ENCODE peak calls at places on chromosomes 7 and 10, in eight cellular contexts. B is endothelial cell of umbilical vein, A is pancreas, K is hepatocyte, V is HCT116, Z is thoracic aorta, U is right lobe of liver, F is astrocyte. E is an unnamed sample. For H3K4me1, the result is how much of the 10 kb centered on the place peaks cover.

GRCh38 chr7:95517458-95517857 is 31.7 kb downstream of the ASB4 start:
- DNase-seq in K (no peak), Z (no peak), A (no peak), B (no peak), U (no peak), V (no peak), F (no peak), E (no peak)

GRCh38 chr10:132421377-132422168 is 24.6 kb downstream of the PWWP2B start:
- DNase-seq in B (no peak), K (peak), U (peak), V (no peak), Z (peak), F (peak), A (peak), E (peak)

GRCh38 chr10:88343761-88344484 is 239.2 kb downstream of the RNLS start:
- DNase-seq in A (no peak), K (no peak), B (no peak), Z (no peak), U (no peak), F (no peak), V (no peak), E (peak)

GRCh38 chr10:23171232-23171876 is 20.8 kb upstream of the PTF1A start:
- DNase-seq in B (peak), V (no peak), Z (no peak), A (no peak), F (peak), U (no peak), K (peak), E (peak)

GRCh38 chr7:155168607-155169006 is 98.5 kb downstream of the HTR5A start:
- DNase-seq in U (no peak), F (no peak), A (no peak), Z (no peak), V (no peak), K (no peak), B (no peak), E (no peak)

GRCh38 chr7:50296799-50297198 is 7.7 kb upstream of the IKZF1 start:
- DNase-seq in A (no peak), V (no peak), Z (no peak), K (no peak), U (no peak), B (no peak), F (no peak), E (no peak)

GRCh38 chr10:22682237-22683192 is 31.9 kb downstream of the PIP4K2A start:
- DNase-seq in F (peak), A (no peak), Z (no peak), K (no peak), V (peak), U (no peak), B (no peak), E (no peak)

GRCh38 chr7:106609416-106609815 is 51.5 kb downstream of the CCDC71L start:
- DNase-seq in V (no peak), B (peak), F (peak), U (no peak), K (no peak), A (no peak), Z (no peak), E (peak)

GRCh38 chr7:83976302-83976701 is 218.3 kb downstream of the SEMA3A start:
- DNase-seq in A (no peak), Z (no peak), V (no peak), K (peak), U (no peak), B (peak), F (no peak), E (peak)

GRCh38 chr7:134619627-134620331 is 26.9 kb upstream of the BPGM start:
- DNase-seq in K (no peak), V (no peak), U (no peak), B (peak), F (peak), Z (no peak), A (no peak), E (peak)

GRCh38 chr7:129774871-129775694 is 163.6 kb downstream of the NRF1 start:
- DNase-seq in B (no peak), V (no peak), A (no peak), K (no peak), U (no peak), F (no peak), Z (no peak), E (no peak)

GRCh38 chr7:106870983-106871410 is 5.9 kb downstream of the PIK3CG start:
- DNase-seq in K (no peak), F (peak), U (no peak), V (no peak), A (no peak), Z (no peak), B (peak), E (peak)

GRCh38 chr7:39088730-39089129 is 111.0 kb downstream of the POU6F2 start:
- DNase-seq in U (no peak), K (no peak), A (no peak), F (no peak), B (no peak), V (no peak), Z (no peak), E (no peak)

GRCh38 chr7:129489491-129489890 is 12.8 kb upstream of the SMKR1 start:
- DNase-seq in B (no peak), K (no peak), U (no peak), V (no peak), Z (no peak), A (no peak), F (peak), E (peak)

GRCh38 chr10:6642881-6643280 is 62.8 kb upstream of the PRKCQ start:
- DNase-seq in K (no peak), Z (no peak), F (no peak), B (no peak), A (no peak), V (no peak), U (no peak), E (no peak)

GRCh38 chr7:140079121-140079536 is 16.4 kb upstream of the PARP12 start:
- DNase-seq in K (peak), Z (no peak), U (no peak), A (no peak), V (no peak), F (peak), B (peak), E (no peak)

GRCh38 chr7:6385110-6385792 is 62.5 kb downstream of the DAGLB start:
- DNase-seq in K (peak), B (peak), F (peak), A (no peak), V (peak), U (no peak), Z (no peak), E (peak)

GRCh38 chr7:143013473-143013872 is 13.5 kb downstream of the OR9A2 start:
- DNase-seq in F (no peak), K (peak), A (no peak), U (no peak), B (no peak), Z (no peak), V (no peak), E (peak)

GRCh38 chr7:14123923-14124322 is 134.5 kb upstream of the ETV1 start:
- DNase-seq in B (no peak), Z (no peak), V (no peak), A (no peak), F (no peak), U (no peak), K (no peak), E (no peak)

DNA sequence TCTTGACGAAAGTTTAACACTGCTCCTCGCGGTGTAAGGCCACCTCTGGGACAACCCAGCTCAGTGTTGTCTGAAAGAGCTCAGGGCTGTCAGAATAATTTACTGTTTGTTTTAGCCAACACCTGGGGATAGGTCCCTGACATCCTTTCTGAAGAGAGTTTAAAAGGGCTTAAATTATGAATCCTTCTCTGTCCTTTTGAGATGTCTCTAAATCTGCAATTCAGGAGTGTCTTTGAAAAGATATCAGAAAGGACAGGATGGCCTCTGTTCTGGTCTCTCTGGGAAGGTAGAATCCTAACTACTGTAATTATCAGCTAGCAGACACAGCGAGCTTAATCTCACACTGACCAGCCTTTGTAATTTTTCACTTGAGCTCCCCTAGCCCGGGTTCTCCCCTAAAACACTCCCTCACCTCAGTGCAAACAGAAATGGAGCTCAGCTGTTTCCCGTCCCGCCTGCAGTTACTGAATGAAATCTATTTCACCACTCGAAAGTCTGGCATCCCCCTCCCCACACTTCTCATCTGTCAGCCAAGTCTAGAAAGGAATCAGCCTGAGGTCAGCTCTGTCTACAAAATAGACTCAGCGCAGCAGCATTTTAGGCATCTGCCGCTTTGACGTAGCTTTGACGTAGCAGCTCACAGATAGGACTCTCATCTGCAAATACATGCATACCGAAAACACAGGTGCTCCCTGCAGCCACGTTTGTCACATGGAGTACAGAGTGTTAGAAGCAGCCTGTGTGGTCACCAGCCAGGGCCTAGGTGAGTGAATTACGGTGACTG is 4.8 kb downstream of the DYNC2I1 start:
- DNase-seq in B (no peak), F (no peak), Z (no peak), V (no peak), U (no peak), K (no peak), A (no peak), E (no peak)
- H3K4me1 ChIP-seq in B (under half), F (under half), Z (under half), V (half or more), U (under half), K (under half), A (under half), E (under half)

DNA sequence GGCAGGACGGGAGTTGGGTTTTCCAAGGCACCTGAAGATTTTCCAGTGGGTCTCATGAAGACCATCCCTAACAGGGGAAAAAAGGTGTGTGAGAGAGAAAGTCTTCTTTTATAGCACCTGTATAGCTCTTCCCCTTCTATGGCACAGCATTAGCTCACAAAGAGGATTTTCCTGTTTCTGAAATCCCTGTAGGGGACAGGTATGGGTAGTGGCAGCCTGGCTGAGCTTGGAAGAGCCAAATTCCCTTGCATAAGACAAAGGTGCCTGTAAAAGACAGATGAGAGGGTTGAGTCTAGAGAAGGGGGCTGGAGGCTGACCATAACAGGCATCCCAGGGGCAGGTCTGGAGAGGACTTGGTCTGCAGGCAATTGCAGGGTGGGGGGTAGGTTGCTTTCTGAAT is 63.7 kb downstream of the COL13A1 start:
- DNase-seq in K (no peak), F (no peak), V (no peak), Z (no peak), B (no peak), A (no peak), U (no peak), E (no peak)
- H3K4me1 ChIP-seq in K (under half), F (half or more), V (half or more), Z (under half), B (half or more), A (under half), U (under half), E (under half)

GRCh38 chr10:123019264-123019663 is 10.5 kb downstream of the ACADSB start:
- DNase-seq in K (no peak), V (no peak), A (no peak), B (no peak), Z (no peak), U (no peak), F (no peak), E (no peak)
- H3K4me1 ChIP-seq in K (under half), V (under half), A (under half), B (under half), Z (under half), U (under half), F (under half), E (under half)

DNA sequence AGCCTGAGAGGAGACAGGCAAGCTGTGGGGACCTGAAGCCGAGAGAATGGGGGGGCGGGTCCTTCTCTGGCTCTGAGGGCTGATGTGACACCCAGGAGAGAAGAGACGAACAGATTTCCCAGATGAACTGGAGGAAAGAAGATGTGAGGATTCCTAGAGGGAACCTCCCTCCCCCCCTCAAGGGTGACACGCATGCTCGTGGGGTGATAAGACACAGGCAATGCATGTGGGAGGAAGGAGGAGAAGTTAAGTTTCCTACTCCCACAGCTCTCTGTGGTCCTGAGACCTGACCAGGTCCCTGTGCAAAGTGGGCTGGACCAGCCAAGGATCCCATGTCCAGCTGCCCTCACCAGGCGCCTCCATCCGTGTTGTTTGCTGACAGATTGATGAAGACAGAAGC is 112.6 kb downstream of the SH3PXD2A start:
- DNase-seq in Z (no peak), A (no peak), U (no peak), B (no peak), K (no peak), V (no peak), F (no peak), E (no peak)
- H3K4me1 ChIP-seq in Z (under half), A (under half), U (under half), B (under half), K (under half), V (half or more), F (under half), E (under half)

DNA sequence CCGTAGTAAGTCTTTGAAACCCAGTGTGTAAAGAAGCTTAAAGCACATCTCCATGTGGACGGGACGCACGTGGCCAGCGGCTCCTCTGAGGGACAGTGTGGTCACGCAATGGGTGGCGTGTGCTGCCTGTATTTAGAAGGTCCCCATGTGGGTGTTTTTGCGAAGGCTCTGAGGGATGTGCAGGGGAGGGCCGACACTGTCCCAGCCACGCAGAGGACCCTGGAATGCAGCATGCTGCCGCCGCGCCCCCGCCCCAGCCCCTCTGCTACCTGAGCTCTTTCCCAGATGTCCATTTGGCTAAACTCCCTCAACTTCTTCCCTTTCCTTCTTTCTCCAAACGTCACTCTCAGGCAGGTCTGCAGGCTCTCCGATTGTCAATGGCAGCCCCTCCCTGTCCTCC is 8.8 kb downstream of the PFKP start:
- DNase-seq in K (no peak), F (no peak), Z (no peak), A (no peak), U (no peak), V (no peak), B (no peak), E (no peak)
- H3K4me1 ChIP-seq in K (under half), F (under half), Z (under half), A (under half), U (under half), V (half or more), B (under half), E (under half)

GRCh38 chr7:30066697-30067096 is 38.5 kb downstream of the PLEKHA8 start:
- DNase-seq in F (no peak), U (no peak), K (no peak), V (no peak), Z (no peak), B (no peak), A (no peak), E (no peak)

GRCh38 chr7:30065746-30066145 is 37.5 kb downstream of the PLEKHA8 start:
- DNase-seq in F (no peak), B (no peak), K (no peak), Z (no peak), U (no peak), V (no peak), A (no peak), E (no peak)

GRCh38 chr7:30069096-30069867 is 41.1 kb downstream of the PLEKHA8 start:
- DNase-seq in A (no peak), U (no peak), V (no peak), B (no peak), K (no peak), Z (no peak), F (no peak), E (no peak)

GRCh38 chr7:30068117-30068516 is 39.9 kb downstream of the PLEKHA8 start:
- DNase-seq in F (peak), A (no peak), Z (no peak), U (no peak), V (no peak), B (no peak), K (no peak), E (peak)

GRCh38 chr7:30070052-30070451 is 41.8 kb downstream of the PLEKHA8 start:
- DNase-seq in B (no peak), A (no peak), U (no peak), F (no peak), V (no peak), K (no peak), Z (no peak), E (no peak)
- H3K4me1 ChIP-seq in B (under half), A (under half), U (under half), F (under half), V (under half), K (under half), Z (under half), E (under half)

GRCh38 chr10:13110908-13111307 is 10.9 kb downstream of the OPTN start:
- DNase-seq in K (no peak), Z (no peak), A (no peak), V (no peak), B (no peak), U (no peak), F (no peak), E (no peak)
- H3K4me1 ChIP-seq in K (under half), Z (under half), A (under half), V (under half), B (under half), U (under half), F (under half), E (under half)

DNA sequence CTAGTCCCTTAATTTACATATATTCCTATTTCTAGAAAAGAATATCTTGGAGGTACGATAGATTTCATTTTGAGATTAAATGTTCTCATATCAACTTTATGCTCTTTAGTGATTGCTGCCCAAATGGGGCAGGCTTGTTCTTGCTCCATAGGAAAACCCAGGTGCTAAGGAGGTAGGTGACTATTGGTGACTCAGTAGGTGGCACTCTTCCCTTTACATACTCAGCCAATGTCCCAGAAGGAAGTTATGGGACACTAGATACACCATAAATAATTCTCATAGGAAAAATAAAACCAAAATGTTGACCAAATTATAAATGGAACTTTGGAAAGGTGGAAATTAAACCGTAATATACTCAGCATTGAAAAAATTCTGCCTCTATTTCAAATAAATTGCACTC is 4.0 kb downstream of the SKAP2 start:
- DNase-seq in K (peak), Z (no peak), U (no peak), F (no peak), B (peak), A (no peak), V (peak), E (no peak)
- H3K4me1 ChIP-seq in K (under half), Z (under half), U (under half), F (under half), B (under half), A (under half), V (half or more), E (under half)

DNA sequence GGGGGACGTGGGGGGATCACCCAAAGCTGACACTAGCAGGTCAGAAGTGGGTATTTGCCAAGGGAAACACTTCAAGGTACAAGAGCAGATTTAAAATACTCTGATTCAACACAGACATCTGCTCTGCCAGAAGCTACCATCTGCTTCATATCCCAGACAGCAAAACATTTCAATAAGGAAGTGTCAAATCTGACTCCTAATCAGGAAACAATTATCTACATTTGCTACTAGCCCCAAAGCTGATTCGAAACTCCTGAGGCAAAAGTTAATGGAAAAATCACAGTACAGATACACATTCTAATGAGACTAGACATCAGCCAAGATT is 48.9 kb downstream of the PARD3 start:
- DNase-seq in U (no peak), V (no peak), F (peak), K (no peak), B (peak), A (no peak), Z (no peak), E (no peak)
- H3K4me1 ChIP-seq in U (under half), V (under half), F (under half), K (under half), B (under half), A (under half), Z (under half), E (under half)

E was measured in adipocyte.